ENCODE peak calls at places on chromosomes 11 and 22, in eight cellular contexts. M is lower leg skin; D is IMR-90; E is right atrium auricular region; G is COR-L47; L is NCI-H1436; T is NCI-H774; Y is central memory CD4-positive, alpha-beta T cell. A is an unnamed sample.
A peak's percentile ranks its signal among the peaks of the same experiment; 100 is the strongest.

GRCh38 chr11:77287615-77288273 is 13.7 kb downstream of the GDPD4 start:
- DNase-seq in M (no peak), D (peak; percentile 97), E (no peak), G (no peak), L (no peak), T (no peak), Y (no peak), A (no peak)

GRCh38 chr11:66844496-66845142 is 1.4 kb downstream of the RCE1 start:
- DNase-seq in M (no peak), D (no peak), E (no peak), G (no peak), L (no peak), T (no peak), Y (no peak), A (no peak)

GRCh38 chr11:47078751-47079524 is 97.7 kb downstream of the ARFGAP2 start:
- DNase-seq in M (no peak), D (peak; percentile 8), E (no peak), G (no peak), L (no peak), T (no peak), Y (no peak), A (no peak)

GRCh38 chr11:107562647-107563208 is 2.8 kb downstream of the ALKBH8 start:
- DNase-seq in M (no peak), D (peak; percentile 91), E (no peak), G (no peak), L (no peak), T (no peak), Y (no peak), A (no peak)

GRCh38 chr11:70735976-70736375 is 337.6 kb downstream of the CTTN start:
- DNase-seq in M (no peak), D (no peak), E (no peak), G (no peak), L (no peak), T (no peak), Y (no peak), A (no peak)

GRCh38 chr11:131246156-131246555 is 124.3 kb upstream of the NTM start:
- DNase-seq in M (no peak), D (no peak), E (no peak), G (no peak), L (no peak), T (no peak), Y (no peak), A (no peak)

GRCh38 chr22:32661296-32661695 is 140.2 kb upstream of the TIMP3 start:
- DNase-seq in M (no peak), D (peak; percentile 94), E (peak; percentile 89), G (no peak), L (no peak), T (no peak), Y (no peak), A (no peak)

GRCh38 chr11:111069076-111069475 is 176.4 kb upstream of the POU2AF2 start:
- DNase-seq in M (no peak), D (peak; percentile 81), E (no peak), G (no peak), L (no peak), T (no peak), Y (no peak), A (no peak)

GRCh38 chr11:59776210-59777066 is 21.3 kb downstream of the STX3 start:
- DNase-seq in M (no peak), D (peak; percentile 78), E (no peak), G (no peak), L (no peak), T (no peak), Y (no peak), A (no peak)

GRCh38 chr22:37008365-37008764 is 10.9 kb downstream of the TST start:
- DNase-seq in M (no peak), D (no peak), E (no peak), G (no peak), L (no peak), T (no peak), Y (no peak), A (no peak)

GRCh38 chr11:40722179-40722795 is 737.2 kb downstream of the LRRC4C start:
- DNase-seq in M (no peak), D (peak; percentile 0), E (no peak), G (peak; percentile 18), L (no peak), T (no peak), Y (no peak), A (no peak)

GRCh38 chr11:84969103-84969502 is 658.0 kb downstream of the DLG2 start:
- DNase-seq in M (no peak), D (no peak), E (peak; percentile 60), G (no peak), L (no peak), T (no peak), Y (no peak), A (no peak)

GRCh38 chr11:16536513-16536912 is 180.2 kb upstream of the SOX6 start:
- DNase-seq in M (no peak), D (no peak), E (no peak), G (no peak), L (no peak), T (no peak), Y (no peak), A (no peak)

GRCh38 chr22:22943521-22944267 is 56.1 kb downstream of the IGLL5 start:
- DNase-seq in M (no peak), D (no peak), E (peak; percentile 56), G (no peak), L (no peak), T (no peak), Y (no peak), A (no peak)

GRCh38 chr11:10322830-10323792 is 18.2 kb downstream of the ADM start:
- DNase-seq in M (peak; percentile 75), D (peak; percentile 93), E (peak; percentile 79), G (peak; percentile 17), L (peak; percentile 75), T (peak; percentile 52), Y (peak; percentile 45), A (no peak)

GRCh38 chr11:66950113-66950535 is 8.1 kb downstream of the PC start:
- DNase-seq in M (peak; percentile 46), D (peak; percentile 94), E (no peak), G (no peak), L (peak; percentile 20), T (peak; percentile 6), Y (no peak), A (peak; percentile 47)

GRCh38 chr11:87574193-87574592 is 536.5 kb downstream of the TMEM135 start:
- DNase-seq in M (no peak), D (no peak), E (no peak), G (no peak), L (no peak), T (no peak), Y (no peak), A (no peak)

GRCh38 chr11:9057032-9057431 is 34.4 kb downstream of the SCUBE2 start:
- DNase-seq in M (no peak), D (peak; percentile 12), E (no peak), G (peak; percentile 61), L (no peak), T (peak; percentile 60), Y (no peak), A (no peak)

GRCh38 chr22:19882446-19883381 is 28.0 kb upstream of the GNB1L start:
- DNase-seq in M (no peak), D (no peak), E (no peak), G (no peak), L (no peak), T (no peak), Y (no peak), A (no peak)

GRCh38 chr11:44011797-44012196 is 36.0 kb upstream of the ACCSL start:
- DNase-seq in M (no peak), D (peak; percentile 66), E (no peak), G (no peak), L (no peak), T (no peak), Y (no peak), A (no peak)

GRCh38 chr22:23424031-23424430 is 156.1 kb downstream of the IGLL1 start:
- DNase-seq in M (no peak), D (no peak), E (no peak), G (no peak), L (no peak), T (no peak), Y (no peak), A (no peak)

GRCh38 chr11:114059984-114060401 is 482 bp downstream of the ZBTB16 start:
- DNase-seq in M (no peak), D (no peak), E (no peak), G (peak; percentile 37), L (no peak), T (peak; percentile 29), Y (no peak), A (no peak)

GRCh38 chr11:75667268-75667830 is 1.5 kb downstream of the MAP6 start:
- DNase-seq in M (no peak), D (no peak), E (no peak), G (peak; percentile 65), L (peak; percentile 16), T (no peak), Y (no peak), A (no peak)

GRCh38 chr11:86978247-86978646 is 23.1 kb upstream of the FZD4 start:
- DNase-seq in M (no peak), D (no peak), E (peak; percentile 87), G (no peak), L (no peak), T (no peak), Y (no peak), A (no peak)

GRCh38 chr11:85540635-85541034 is 86.5 kb downstream of the DLG2 start:
- DNase-seq in M (no peak), D (no peak), E (no peak), G (no peak), L (no peak), T (no peak), Y (no peak), A (no peak)

GRCh38 chr11:96760815-96761214 is 371.0 kb downstream of the JRKL start:
- DNase-seq in M (no peak), D (no peak), E (no peak), G (no peak), L (no peak), T (no peak), Y (no peak), A (no peak)

GRCh38 chr11:4092031-4092430 is 2.6 kb upstream of the RRM1 start:
- DNase-seq in M (no peak), D (no peak), E (no peak), G (no peak), L (no peak), T (no peak), Y (peak; percentile 47), A (no peak)

GRCh38 chr11:34270711-34271110 is 87.1 kb downstream of the ABTB2 start:
- DNase-seq in M (no peak), D (no peak), E (no peak), G (no peak), L (no peak), T (no peak), Y (no peak), A (no peak)

GRCh38 chr22:19965771-19966709 is 24.4 kb upstream of the TXNRD2 start:
- DNase-seq in M (no peak), D (no peak), E (no peak), G (peak; percentile 77), L (no peak), T (no peak), Y (no peak), A (no peak)

GRCh38 chr11:125588505-125588904 is 4.1 kb upstream of the STT3A start:
- DNase-seq in M (no peak), D (peak; percentile 23), E (no peak), G (no peak), L (no peak), T (no peak), Y (no peak), A (no peak)

GRCh38 chr11:539971-540481 is 2.7 kb downstream of the LRRC56 start:
- DNase-seq in M (no peak), D (no peak), E (no peak), G (no peak), L (no peak), T (no peak), Y (no peak), A (no peak)